ENCODE peak calls at places on chromosome X, in nine cellular contexts. G is kidney, X is OCI-LY7, U is right lobe of liver, N is fibroblast of villous mesenchyme, R is cardiac fibroblast, J is tibial nerve, V is GM06990, B is astrocyte of the spinal cord. C is an unnamed sample.

GRCh38 chrX:75648803-75649588 is 126.2 kb upstream of the ZDHHC15 start:
- DNase-seq in G (no peak), X (no peak), U (no peak), N (no peak), R (no peak), J (no peak), V (no peak), B (no peak), C (no peak)

GRCh38 chrX:107596651-107597050 is 31.7 kb upstream of the PRPS1 start:
- DNase-seq in G (no peak), X (no peak), U (no peak), N (no peak), R (no peak), J (no peak), V (no peak), B (no peak), C (no peak)

GRCh38 chrX:124804962-124805361 is 458.6 kb downstream of the SH2D1A start:
- DNase-seq in G (no peak), X (no peak), U (no peak), N (no peak), R (no peak), J (no peak), V (no peak), B (no peak), C (no peak)

GRCh38 chrX:11886745-11887144 is 128.7 kb downstream of the MSL3 start:
- DNase-seq in G (no peak), X (no peak), U (no peak), N (no peak), R (peak; percentile 84), J (no peak), V (no peak), B (peak; percentile 58), C (peak; percentile 20)

GRCh38 chrX:69424161-69424560 is 80.0 kb upstream of the NALF2 start:
- DNase-seq in G (no peak), X (peak; percentile 5), U (no peak), N (peak; percentile 9), R (peak; percentile 19), J (no peak), V (no peak), B (peak; percentile 5), C (peak; percentile 31)

GRCh38 chrX:39144323-39144722 is 343.1 kb downstream of the MID1IP1 start:
- DNase-seq in G (no peak), X (peak; percentile 80), U (no peak), N (no peak), R (no peak), J (no peak), V (peak; percentile 40), B (no peak), C (no peak)

GRCh38 chrX:139739138-139739537 is 31.2 kb upstream of the MCF2 start:
- DNase-seq in G (no peak), X (no peak), U (no peak), N (peak; percentile 29), R (peak; percentile 73), J (no peak), V (peak; percentile 27), B (peak; percentile 65), C (no peak)

GRCh38 chrX:97039363-97040029 is 155.8 kb downstream of the RPA4 start:
- DNase-seq in G (no peak), X (no peak), U (no peak), N (peak; percentile 9), R (peak; percentile 50), J (peak; percentile 4), V (peak; percentile 38), B (peak; percentile 60), C (peak; percentile 66)

GRCh38 chrX:53556868-53557267 is 122.7 kb upstream of the HSD17B10 start:
- DNase-seq in G (no peak), X (no peak), U (no peak), N (no peak), R (no peak), J (no peak), V (no peak), B (no peak), C (no peak)

GRCh38 chrX:357693-358471 is 28.8 kb downstream of the PPP2R3B start:
- DNase-seq in G (peak; percentile 68), X (no peak), U (peak; percentile 49), N (no peak), R (peak; percentile 79), J (no peak), V (no peak), B (peak; percentile 29), C (peak; percentile 63)

GRCh38 chrX:13099121-13099520 is 54.7 kb upstream of the FAM9C start:
- DNase-seq in G (no peak), X (no peak), U (no peak), N (no peak), R (peak; percentile 70), J (no peak), V (no peak), B (no peak), C (peak; percentile 54)

GRCh38 chrX:27735914-27736313 is 71.9 kb upstream of the MAGEB10 start:
- DNase-seq in G (no peak), X (no peak), U (no peak), N (no peak), R (no peak), J (no peak), V (no peak), B (no peak), C (no peak)

DNA sequence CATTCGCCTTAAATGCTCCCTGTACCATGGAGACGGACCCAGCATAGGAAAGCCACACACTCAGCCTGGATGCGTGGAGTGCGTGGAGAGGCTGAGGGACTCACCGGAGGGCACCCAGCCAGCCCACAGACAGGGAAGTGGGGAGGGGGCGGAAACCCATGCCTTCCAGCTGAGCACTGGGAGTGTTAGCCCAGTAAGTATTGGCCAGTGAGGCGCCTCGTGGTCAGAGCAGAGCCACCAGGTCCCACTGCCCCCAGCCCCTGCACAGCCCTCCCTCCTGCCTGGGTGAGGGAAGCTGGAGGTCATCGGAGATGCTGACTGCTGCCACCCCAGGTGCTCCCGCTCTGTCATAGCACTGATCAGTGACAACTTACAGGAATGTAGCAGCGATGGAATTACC is 15.3 kb downstream of the SUPT20HL1 start:
- DNase-seq in G (no peak), X (no peak), U (no peak), N (no peak), R (no peak), J (no peak), V (no peak), B (no peak), C (no peak)
- H3K4me3 ChIP-seq in G (no peak overlapping the region), X (no peak overlapping the region), U (no peak overlapping the region), N (no peak overlapping the region), R (no peak overlapping the region), J (no peak overlapping the region), V (no peak overlapping the region), B (no peak overlapping the region), C (no peak overlapping the region)

GRCh38 chrX:103754401-103754800 is 22.2 kb upstream of the PLP1 start:
- DNase-seq in G (no peak), X (no peak), U (no peak), N (no peak), R (no peak), J (no peak), V (no peak), B (no peak), C (no peak)

GRCh38 chrX:103756736-103757135 is 19.9 kb upstream of the PLP1 start:
- DNase-seq in G (no peak), X (no peak), U (no peak), N (no peak), R (no peak), J (no peak), V (no peak), B (no peak), C (no peak)

GRCh38 chrX:103758555-103758954 is 18.1 kb upstream of the PLP1 start:
- DNase-seq in G (no peak), X (no peak), U (no peak), N (no peak), R (no peak), J (no peak), V (no peak), B (no peak), C (no peak)
- TF ChIP-seq CTCF in G (no peak), X (no peak), U (no peak), N (no peak), R (no peak), J (no peak), V (no peak), B (no peak), C (no peak)

GRCh38 chrX:48468693-48469691 is 1.1 kb downstream of the SLC38A5 start:
- DNase-seq in G (peak; percentile 44), X (peak; percentile 66), U (peak; percentile 39), N (no peak), R (no peak), J (no peak), V (peak; percentile 25), B (no peak), C (no peak)
- H3K4me3 ChIP-seq in G (no peak overlapping the region), X (peak overlapping the region; percentile 94), U (no peak overlapping the region), N (peak overlapping the region; percentile 9), R (no peak overlapping the region), J (peak overlapping the region; percentile 13), V (peak overlapping the region; percentile 75), B (peak overlapping the region; percentile 23), C (no peak overlapping the region)

DNA sequence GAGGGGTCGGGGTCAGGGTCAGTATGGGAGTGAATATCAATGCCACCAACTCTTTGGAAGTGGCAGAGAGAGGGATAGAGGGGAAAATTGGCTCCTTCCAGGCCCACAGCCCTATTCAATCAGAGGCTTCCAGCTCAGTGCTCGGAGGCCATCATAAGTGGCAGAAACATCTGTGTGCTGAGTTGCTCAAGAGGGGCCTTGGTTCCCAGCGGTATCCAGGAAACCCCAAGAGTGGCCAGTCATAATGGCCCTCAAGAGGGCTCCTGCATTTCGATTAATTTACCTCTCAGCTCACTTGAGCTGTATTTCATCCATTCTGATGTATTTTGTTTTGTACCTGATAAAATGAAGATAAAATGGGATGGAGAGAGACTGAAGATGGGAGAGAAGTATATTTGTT is 154.3 kb upstream of the EOLA2 start:
- DNase-seq in G (no peak), X (no peak), U (no peak), N (no peak), R (no peak), J (no peak), V (no peak), B (no peak), C (no peak)
- TF ChIP-seq CTCF in G (no peak), X (no peak), U (no peak), N (no peak), R (no peak), J (no peak), V (no peak), B (no peak), C (no peak)

DNA sequence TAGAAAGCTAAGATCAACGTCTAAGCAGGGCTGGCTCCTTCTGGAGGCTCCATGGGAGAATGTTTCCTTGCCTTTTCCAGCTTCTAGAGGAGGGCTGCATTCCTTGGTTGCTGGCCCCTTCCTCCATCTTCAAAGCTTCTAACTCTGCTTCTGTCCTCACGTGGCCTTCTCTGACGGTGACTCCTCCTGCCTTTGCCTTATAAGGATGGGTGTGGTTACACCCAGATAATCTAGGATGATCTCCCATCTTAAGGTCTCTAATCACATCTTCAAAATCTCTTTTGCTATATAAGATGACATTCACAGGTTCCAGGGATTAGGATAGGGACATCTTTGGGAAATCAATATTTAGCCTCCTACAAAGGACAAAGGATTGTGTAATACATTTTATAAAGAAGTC is 1.6 kb downstream of the CCNQ start:
- DNase-seq in G (no peak), X (no peak), U (no peak), N (no peak), R (no peak), J (no peak), V (no peak), B (no peak), C (no peak)
- H3K4me3 ChIP-seq in G (no peak overlapping the region), X (peak overlapping the region; percentile 89), U (no peak overlapping the region), N (no peak overlapping the region), R (no peak overlapping the region), J (no peak overlapping the region), V (no peak overlapping the region), B (no peak overlapping the region), C (no peak overlapping the region)